ENCODE peak calls at places on chromosomes 16 and 17, in five cellular contexts. C is Panc1, U is PC-3, D is A549, N is kidney epithelial cell. A is an unnamed sample.

GRCh38 chr17:58974354-58974753 is 132.3 kb downstream of the TRIM37 start:
- DNase-seq in C (no peak), D (no peak), U (no peak), N (no peak), A (no peak)

GRCh38 chr17:27463235-27463677 is 7.0 kb downstream of the KSR1 start:
- DNase-seq in D (no peak), C (no peak), U (no peak), N (peak), A (no peak)

GRCh38 chr16:85851034-85851780 is 47.8 kb upstream of the IRF8 start:
- DNase-seq in N (no peak), U (no peak), D (no peak), C (no peak), A (no peak)

GRCh38 chr16:56616608-56617211 is 8.3 kb downstream of the MT2A start:
- DNase-seq in C (no peak), N (no peak), U (no peak), D (no peak), A (no peak)

GRCh38 chr17:75345514-75346167 is 56.4 kb upstream of the SLC25A19 start:
- DNase-seq in C (no peak), U (no peak), D (no peak), N (no peak), A (no peak)

GRCh38 chr17:4643676-4644075 is 2.2 kb upstream of the ALOX15 start:
- DNase-seq in N (no peak), C (no peak), U (no peak), D (no peak), A (no peak)

GRCh38 chr16:31477220-31478216 is 5.4 kb upstream of the SLC5A2 start:
- DNase-seq in N (no peak), U (no peak), C (no peak), D (no peak), A (no peak)

GRCh38 chr16:18979936-18980335 is 3.8 kb upstream of the TMC7 start:
- DNase-seq in N (no peak), D (no peak), C (no peak), U (peak), A (no peak)

GRCh38 chr17:49739662-49740271 is 24.2 kb downstream of the FAM117A start:
- DNase-seq in C (no peak), N (no peak), D (no peak), U (no peak), A (no peak)

GRCh38 chr17:64546716-64547115 is 39.9 kb downstream of the CEP95 start:
- DNase-seq in U (no peak), N (no peak), C (no peak), D (no peak), A (no peak)

GRCh38 chr16:3842994-3843393 is 37.5 kb downstream of the CREBBP start:
- DNase-seq in C (no peak), U (no peak), N (no peak), D (no peak), A (no peak)
- TF ChIP-seq CTCF in C (no peak), U (no peak), N (no peak), D (no peak), A (no peak)

DNA sequence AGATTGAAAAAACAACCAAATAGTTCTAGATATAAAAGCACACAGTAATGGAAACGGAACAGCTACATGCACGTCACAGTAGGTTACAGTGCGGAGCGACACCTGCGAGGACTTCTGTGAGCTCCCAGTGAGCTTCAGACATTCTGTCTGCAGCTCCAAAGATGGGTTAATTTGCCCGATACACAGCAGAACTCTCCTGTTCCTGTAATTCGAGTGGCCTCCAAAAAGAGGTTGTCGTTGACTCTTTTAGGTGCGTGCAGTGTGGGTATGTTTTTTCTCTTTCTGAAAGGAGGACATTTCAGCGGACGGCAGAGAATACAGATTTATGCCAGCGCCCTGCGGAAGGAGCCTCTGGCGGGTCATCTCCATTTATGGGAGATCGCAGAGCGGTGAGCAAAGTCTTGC is 2.9 kb downstream of the OR1F1 start:
- DNase-seq in N (no peak), D (no peak), C (peak), U (no peak), A (no peak)
- H3K4me3 ChIP-seq in N (peak), D (peak), C (peak), U (no peak), A (peak)

DNA sequence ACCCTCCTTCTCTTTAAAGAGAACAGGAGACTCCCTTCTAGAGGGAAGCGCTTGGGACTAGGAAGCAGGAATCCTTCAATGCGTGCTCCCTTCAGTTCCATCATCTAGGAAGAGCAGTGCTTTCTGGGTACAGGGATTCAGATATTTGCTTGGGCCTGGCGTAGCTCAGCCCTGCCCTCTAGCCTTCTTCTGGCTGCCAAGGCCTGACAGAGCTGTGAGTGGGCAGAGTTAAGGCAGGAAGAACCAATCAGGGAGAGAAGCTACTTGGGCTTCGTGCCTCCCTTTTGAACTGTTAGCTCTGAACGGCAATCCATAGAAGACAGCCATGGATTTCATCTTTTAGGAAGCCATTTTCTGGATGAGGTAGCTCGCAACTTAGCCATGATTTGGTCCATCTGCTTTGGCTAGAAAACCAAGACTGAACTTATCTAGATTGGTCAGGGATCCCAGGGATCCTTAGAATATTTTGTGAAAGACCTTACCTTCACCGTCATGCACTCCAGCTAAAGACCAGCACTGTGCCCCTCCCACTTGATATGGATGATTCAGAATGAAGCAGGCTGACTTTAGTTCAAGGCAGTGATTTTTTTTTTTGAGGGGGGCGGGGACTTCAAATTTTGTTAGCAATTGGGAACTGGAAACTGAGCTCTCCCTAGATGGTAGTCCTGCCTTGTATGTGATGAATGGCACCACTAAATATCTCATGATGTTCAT is 2.5 kb upstream of the CORO6 start:
- DNase-seq in N (no peak), C (no peak), D (no peak), U (no peak), A (no peak)
- TF ChIP-seq CTCF in N (no peak), C (no peak), D (no peak), U (no peak), A (no peak)

GRCh38 chr17:19412510-19412909 is 1.5 kb downstream of the RNF112 start:
- DNase-seq in U (no peak), C (no peak), N (no peak), D (no peak), A (no peak)

GRCh38 chr17:19410101-19410500 is 931 bp upstream of the RNF112 start:
- DNase-seq in N (no peak), C (no peak), U (no peak), D (no peak), A (no peak)

GRCh38 chr17:19412984-19413383 is 2.0 kb downstream of the RNF112 start:
- DNase-seq in D (no peak), U (no peak), N (no peak), C (no peak), A (no peak)

GRCh38 chr17:19410875-19411291 is at the start of gene RNF112:
- DNase-seq in U (no peak), C (no peak), N (no peak), D (no peak), A (no peak)

DNA sequence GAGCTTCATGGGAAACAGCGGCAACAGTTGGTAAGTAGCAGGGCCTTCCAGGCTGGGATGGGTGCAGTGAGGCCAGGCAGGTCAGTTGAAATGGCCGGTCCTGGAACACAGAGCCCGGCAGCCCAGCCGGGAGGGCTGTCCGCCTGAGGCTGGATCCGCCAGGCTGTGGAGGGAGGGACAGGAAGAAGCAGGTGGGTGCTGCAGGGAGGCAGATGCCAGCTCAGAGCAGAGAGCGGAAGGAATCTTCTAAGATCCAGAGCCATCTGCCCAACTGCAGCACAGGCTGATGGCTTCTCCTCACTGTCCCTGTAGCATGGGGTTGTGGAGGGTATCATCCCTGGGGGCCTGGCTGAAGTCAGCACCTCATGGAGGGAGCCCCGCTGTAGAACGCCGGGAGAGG is 609 bp downstream of the RNF112 start:
- DNase-seq in D (no peak), C (no peak), N (no peak), U (no peak), A (no peak)
- H3K4me3 ChIP-seq in D (no peak), C (no peak), N (no peak), U (no peak), A (peak)

GRCh38 chr17:44197980-44198720 is 1.5 kb downstream of the ATXN7L3 start:
- DNase-seq in D (peak), C (no peak), U (peak), N (no peak), A (no peak)
- TF ChIP-seq CTCF in D (no peak), C (no peak), U (peak), N (no peak), A (peak)

DNA sequence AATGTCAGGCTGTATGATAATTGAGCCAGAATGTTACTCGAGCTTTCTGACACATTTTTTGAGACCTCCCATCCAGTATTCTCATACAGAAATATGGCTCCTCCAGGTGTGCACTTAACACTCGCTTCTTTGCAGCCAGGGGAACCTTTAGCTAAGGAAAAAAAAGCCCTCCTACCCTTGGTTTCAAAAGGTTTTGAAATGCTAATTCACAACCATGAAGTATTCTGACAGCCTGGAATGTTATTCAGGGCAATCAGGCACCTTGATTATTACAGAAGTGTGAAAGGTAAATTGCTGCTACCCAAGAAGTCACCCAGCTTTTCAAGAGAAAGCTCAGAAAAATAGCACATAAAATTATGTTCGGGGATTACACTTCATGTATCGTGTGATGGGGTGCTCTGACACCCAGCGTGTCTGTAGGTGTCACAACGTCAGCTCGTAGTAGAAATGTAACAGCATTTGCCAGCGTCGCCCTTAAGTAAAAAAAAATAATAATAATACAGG is 41.1 kb downstream of the NTN1 start:
- DNase-seq in U (no peak), D (no peak), C (no peak), N (no peak), A (no peak)
- H3K4me3 ChIP-seq in U (no peak), D (no peak), C (no peak), N (no peak), A (no peak)

GRCh38 chr17:46178550-46179198 is 14.6 kb downstream of the KANSL1 start:
- DNase-seq in D (no peak), N (no peak), U (peak), C (no peak), A (no peak)
- TF ChIP-seq CTCF in D (no peak), N (no peak), U (no peak), C (no peak), A (no peak)

DNA sequence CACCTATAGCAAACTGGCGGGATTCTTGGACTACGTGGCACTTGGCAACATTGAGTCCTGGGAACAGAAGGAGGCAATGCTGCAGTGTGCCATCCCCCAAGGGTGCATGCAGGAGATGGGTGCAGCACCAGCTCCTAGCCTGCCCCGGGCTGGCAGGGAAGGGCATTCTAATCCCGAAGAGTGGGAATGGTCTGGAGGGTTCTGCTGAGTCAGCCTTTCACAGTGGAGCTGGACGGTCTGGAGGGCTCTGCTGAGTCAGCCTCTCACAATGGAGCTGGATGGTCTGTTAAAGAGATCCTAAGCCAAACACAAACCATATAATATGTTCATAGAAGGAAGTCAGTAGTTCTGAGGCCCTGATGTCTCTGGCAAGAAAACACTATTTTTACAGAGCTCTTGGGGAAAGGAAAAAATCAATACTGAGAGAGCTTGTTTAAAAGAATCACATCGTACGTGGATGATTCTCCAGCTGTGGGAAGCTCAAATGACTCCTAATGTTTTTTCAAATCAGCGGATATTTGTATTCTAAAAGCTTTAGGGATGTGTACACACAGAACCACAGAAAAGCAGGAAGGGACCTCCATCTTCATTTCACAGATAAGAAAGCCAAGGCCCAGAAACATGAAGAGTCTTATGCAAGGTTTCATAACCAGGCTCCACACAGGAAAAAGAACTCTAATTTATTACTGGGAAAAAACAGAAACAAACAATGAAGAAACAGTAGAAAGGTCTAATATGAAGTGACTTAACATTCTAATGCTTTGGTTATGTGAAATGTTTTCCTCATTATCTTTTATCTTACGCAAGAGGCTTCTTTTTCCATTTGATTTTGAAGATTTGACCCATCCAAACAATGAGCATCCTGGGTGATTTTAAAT is 176.3 kb downstream of the VPS53 start:
- DNase-seq in C (no peak), N (no peak), U (no peak), D (no peak), A (peak)
- H3K4me3 ChIP-seq in C (no peak), N (no peak), U (no peak), D (no peak), A (no peak)

GRCh38 chr17:56866076-56866475 is 32.1 kb downstream of the DGKE start:
- DNase-seq in C (no peak), D (no peak), N (no peak), U (no peak), A (no peak)

GRCh38 chr17:56867948-56868376 is 34.0 kb downstream of the DGKE start:
- DNase-seq in C (no peak), U (no peak), N (no peak), D (no peak), A (peak)

GRCh38 chr17:56868716-56869115 is 34.8 kb downstream of the DGKE start:
- DNase-seq in D (no peak), N (no peak), C (no peak), U (no peak), A (no peak)

GRCh38 chr17:56866496-56866895 is 32.5 kb downstream of the DGKE start:
- DNase-seq in U (no peak), D (no peak), C (no peak), N (no peak), A (no peak)

GRCh38 chr17:56870163-56870651 is 36.3 kb downstream of the DGKE start:
- DNase-seq in N (no peak), C (no peak), D (no peak), U (peak), A (no peak)
- TF ChIP-seq CTCF in N (no peak), C (no peak), D (no peak), U (no peak), A (no peak)

A was measured in AG04450.